ENCODE peak calls at places on chromosomes 3 and 15, in four cellular contexts. Q is NCI-H1694, D is BJ, X is stromal cell of bone marrow. W is an unnamed sample.

GRCh38 chr15:66714543-66714981 is 12.5 kb downstream of the SMAD6 start:
- DNase-seq in Q (no peak), D (no peak), X (peak), W (peak)

GRCh38 chr3:195897853-195898415 is 10.4 kb downstream of the TNK2 start:
- DNase-seq in Q (no peak), D (no peak), X (no peak), W (no peak)

GRCh38 chr15:64502537-64502936 is 42.2 kb downstream of the ZNF609 start:
- DNase-seq in Q (no peak), D (no peak), X (no peak), W (no peak)

GRCh38 chr3:102129774-102130608 is 280.7 kb downstream of the NFKBIZ start:
- DNase-seq in Q (no peak), D (peak), X (peak), W (peak)

GRCh38 chr3:127914584-127914983 is 448 bp upstream of the KBTBD12 start:
- DNase-seq in Q (no peak), D (no peak), X (no peak), W (no peak)

GRCh38 chr3:151319613-151320012 is 3.0 kb upstream of the GPR87 start:
- DNase-seq in Q (no peak), D (no peak), X (no peak), W (no peak)

GRCh38 chr15:53274630-53275029 is 484.5 kb upstream of the ONECUT1 start:
- DNase-seq in Q (no peak), D (no peak), X (no peak), W (no peak)

GRCh38 chr3:191327526-191327925 is 1.7 kb upstream of the CCDC50 start:
- DNase-seq in Q (no peak), D (no peak), X (no peak), W (no peak)

GRCh38 chr3:74624301-74624700 is 9.8 kb upstream of the CNTN3 start:
- DNase-seq in Q (no peak), D (peak), X (no peak), W (peak)

GRCh38 chr3:189563841-189564563 is 67.2 kb upstream of the TP63 start:
- DNase-seq in Q (no peak), D (peak), X (peak), W (peak)

GRCh38 chr3:146184616-146185015 is 23.6 kb upstream of the PLOD2 start:
- DNase-seq in Q (no peak), D (no peak), X (no peak), W (no peak)

GRCh38 chr3:127365383-127365782 is 77.5 kb upstream of the PRR20G start:
- DNase-seq in Q (no peak), D (no peak), X (no peak), W (no peak)

GRCh38 chr3:63979093-63979492 is 44.2 kb downstream of the PSMD6 start:
- DNase-seq in Q (no peak), D (no peak), X (no peak), W (no peak)

GRCh38 chr3:124846189-124846588 is 41.0 kb downstream of the ITGB5 start:
- DNase-seq in Q (no peak), D (no peak), X (peak), W (no peak)

GRCh38 chr3:138493804-138494606 is 59.6 kb downstream of the ESYT3 start:
- DNase-seq in Q (no peak), D (peak), X (peak), W (peak)

GRCh38 chr3:111723293-111723963 is 128.3 kb upstream of the ZBED2 start:
- DNase-seq in Q (no peak), D (peak), X (peak), W (peak)

GRCh38 chr3:39148116-39149058 is 5.0 kb downstream of the CSRNP1 start:
- DNase-seq in Q (no peak), D (no peak), X (no peak), W (no peak)

GRCh38 chr3:42473083-42473932 is 29.1 kb upstream of the VIPR1 start:
- DNase-seq in Q (no peak), D (no peak), X (no peak), W (peak)

GRCh38 chr15:65032823-65033537 is 3.5 kb upstream of the MTFMT start:
- DNase-seq in Q (peak), D (no peak), X (no peak), W (peak)

GRCh38 chr3:104952587-104952986 is 414.1 kb upstream of the ALCAM start:
- DNase-seq in Q (no peak), D (peak), X (peak), W (peak)

GRCh38 chr3:183193762-183194701 is 31.5 kb upstream of the LAMP3 start:
- DNase-seq in Q (no peak), D (peak), X (no peak), W (peak)

GRCh38 chr3:134074790-134075567 is 45.3 kb upstream of the SLCO2A1 start:
- DNase-seq in Q (no peak), D (no peak), X (no peak), W (no peak)

GRCh38 chr3:19146685-19147650 is 1.3 kb upstream of the KCNH8 start:
- DNase-seq in Q (peak), D (no peak), X (no peak), W (no peak)

W was measured in GM04504.